ENCODE peak calls at places on chromosomes 7 and 10, in eight cellular contexts. A, D, X, Q, G, U, Z and W are unnamed samples.

GRCh38 chr7:158266817-158267736 is 320.5 kb downstream of the PTPRN2 start:
- DNase-seq in A (no peak), D (peak; percentile 28), X (no peak), Q (no peak), G (no peak), U (no peak), Z (no peak), W (no peak)

GRCh38 chr7:14858410-14858809 is 44.1 kb downstream of the DGKB start:
- DNase-seq in A (no peak), D (no peak), X (no peak), Q (no peak), G (no peak), U (no peak), Z (no peak), W (no peak)

GRCh38 chr7:148763622-148764021 is 64.9 kb downstream of the CUL1 start:
- DNase-seq in A (no peak), D (no peak), X (no peak), Q (peak; percentile 35), G (no peak), U (no peak), Z (no peak), W (no peak)

GRCh38 chr10:17357781-17358180 is 96.6 kb downstream of the ST8SIA6 start:
- DNase-seq in A (no peak), D (no peak), X (no peak), Q (no peak), G (no peak), U (no peak), Z (no peak), W (no peak)

GRCh38 chr7:10889266-10889898 is 84.3 kb upstream of the PHF14 start:
- DNase-seq in A (peak; percentile 67), D (peak; percentile 33), X (peak; percentile 71), Q (peak; percentile 62), G (peak; percentile 2), U (peak; percentile 26), Z (no peak), W (peak; percentile 60)

GRCh38 chr10:119871881-119872609 is 598 bp downstream of the MCMBP start:
- DNase-seq in A (peak; percentile 56), D (peak; percentile 61), X (peak; percentile 59), Q (peak; percentile 73), G (peak; percentile 29), U (peak; percentile 29), Z (no peak), W (peak; percentile 49)

GRCh38 chr7:134931487-134931886 is 54.8 kb upstream of the AGBL3 start:
- DNase-seq in A (no peak), D (no peak), X (no peak), Q (peak; percentile 61), G (no peak), U (no peak), Z (no peak), W (no peak)

GRCh38 chr7:20408467-20408826 is 77.7 kb downstream of the ITGB8 start:
- DNase-seq in A (no peak), D (peak; percentile 4), X (no peak), Q (peak; percentile 80), G (no peak), U (no peak), Z (no peak), W (no peak)

GRCh38 chr10:99689461-99689860 is 30.2 kb downstream of the ENTPD7 start:
- DNase-seq in A (no peak), D (no peak), X (no peak), Q (peak; percentile 40), G (no peak), U (no peak), Z (no peak), W (no peak)

GRCh38 chr7:108026647-108027046 is 23.7 kb upstream of the LAMB1 start:
- DNase-seq in A (no peak), D (no peak), X (no peak), Q (peak; percentile 60), G (no peak), U (no peak), Z (no peak), W (no peak)

GRCh38 chr10:105611244-105611798 is 970.2 kb downstream of the SORCS3 start:
- DNase-seq in A (no peak), D (no peak), X (no peak), Q (no peak), G (no peak), U (no peak), Z (no peak), W (no peak)

GRCh38 chr10:112507988-112508387 is 61.0 kb downstream of the VTI1A start:
- DNase-seq in A (no peak), D (no peak), X (no peak), Q (no peak), G (no peak), U (no peak), Z (no peak), W (no peak)

GRCh38 chr10:129972145-129972965 is 8.3 kb upstream of the EBF3 start:
- DNase-seq in A (no peak), D (peak; percentile 35), X (no peak), Q (no peak), G (no peak), U (no peak), Z (no peak), W (no peak)

GRCh38 chr7:128008141-128008540 is 23.1 kb downstream of the LRRC4 start:
- DNase-seq in A (no peak), D (no peak), X (no peak), Q (no peak), G (no peak), U (no peak), Z (no peak), W (no peak)

GRCh38 chr7:38736135-38736534 is 105.0 kb upstream of the AMPH start:
- DNase-seq in A (no peak), D (no peak), X (no peak), Q (no peak), G (no peak), U (no peak), Z (no peak), W (no peak)

GRCh38 chr10:126561499-126562208 is 108.8 kb downstream of the C10orf90 start:
- DNase-seq in A (no peak), D (peak; percentile 69), X (no peak), Q (peak; percentile 43), G (peak; percentile 27), U (peak; percentile 66), Z (no peak), W (no peak)

GRCh38 chr10:129031233-129032150 is 435.5 kb upstream of the MGMT start:
- DNase-seq in A (peak; percentile 2), D (peak; percentile 89), X (peak; percentile 69), Q (peak; percentile 8), G (peak; percentile 6), U (peak; percentile 35), Z (no peak), W (peak; percentile 58)

GRCh38 chr10:44437837-44438752 is 53.2 kb upstream of the CXCL12 start:
- DNase-seq in A (no peak), D (no peak), X (no peak), Q (peak; percentile 8), G (no peak), U (no peak), Z (no peak), W (no peak)

GRCh38 chr10:129568562-129569344 is 101.7 kb downstream of the MGMT start:
- DNase-seq in A (no peak), D (peak; percentile 14), X (no peak), Q (no peak), G (no peak), U (no peak), Z (no peak), W (no peak)

GRCh38 chr10:133378251-133379096 is 588 bp upstream of the PAOX start:
- DNase-seq in A (peak; percentile 66), D (peak; percentile 52), X (peak; percentile 70), Q (peak; percentile 69), G (peak; percentile 76), U (peak; percentile 70), Z (no peak), W (peak; percentile 54)

GRCh38 chr7:142177869-142178268 is 66.4 kb downstream of the MGAM2 start:
- DNase-seq in A (no peak), D (no peak), X (no peak), Q (peak; percentile 52), G (no peak), U (no peak), Z (no peak), W (no peak)

GRCh38 chr10:96073722-96074121 is 30.3 kb downstream of the CCNJ start:
- DNase-seq in A (no peak), D (no peak), X (no peak), Q (peak; percentile 52), G (no peak), U (no peak), Z (no peak), W (no peak)

GRCh38 chr7:133977409-133978274 is 149.5 kb upstream of the LRGUK start:
- DNase-seq in A (no peak), D (no peak), X (no peak), Q (no peak), G (no peak), U (no peak), Z (no peak), W (no peak)

GRCh38 chr10:24858244-24858907 is 94.0 kb downstream of the PRTFDC1 start:
- DNase-seq in A (no peak), D (no peak), X (no peak), Q (peak; percentile 79), G (no peak), U (no peak), Z (no peak), W (no peak)

GRCh38 chr10:132991706-132992432 is 49.5 kb upstream of the CFAP46 start:
- DNase-seq in A (no peak), D (no peak), X (no peak), Q (no peak), G (no peak), U (no peak), Z (no peak), W (no peak)

GRCh38 chr7:18684899-18685298 is 189.3 kb downstream of the HDAC9 start:
- DNase-seq in A (no peak), D (no peak), X (no peak), Q (no peak), G (no peak), U (no peak), Z (no peak), W (no peak)